ENCODE peak calls at places on chromosomes 11 and 22, in six cellular contexts. B is endodermal cell, M is neuronal stem cell, G is keratinocyte, F is mammary epithelial cell, I is SK-N-MC. L is an unnamed sample.

GRCh38 chr11:118258410-118258809 is 5.7 kb downstream of the MPZL2 start:
- DNase-seq in B (no peak), M (no peak), G (no peak), F (no peak), I (no peak), L (no peak)

GRCh38 chr11:12680246-12680939 is 6.2 kb downstream of the TEAD1 start:
- DNase-seq in B (peak; percentile 96), M (peak; percentile 85), G (no peak), F (peak; percentile 90), I (peak; percentile 70), L (peak; percentile 96)

GRCh38 chr11:13316528-13316961 is 39.0 kb downstream of the BMAL1 start:
- DNase-seq in B (no peak), M (no peak), G (no peak), F (peak; percentile 78), I (no peak), L (peak; percentile 94)

GRCh38 chr11:34874202-34874601 is 42.0 kb downstream of the APIP start:
- DNase-seq in B (no peak), M (no peak), G (no peak), F (no peak), I (no peak), L (no peak)

GRCh38 chr11:45248501-45249011 is 37.6 kb downstream of the SYT13 start:
- DNase-seq in B (no peak), M (no peak), G (no peak), F (no peak), I (no peak), L (no peak)

GRCh38 chr11:92382311-92382710 is 157.7 kb downstream of the FAT3 start:
- DNase-seq in B (no peak), M (no peak), G (no peak), F (no peak), I (no peak), L (no peak)

GRCh38 chr11:71084306-71085012 is 167.9 kb downstream of the SHANK2 start:
- DNase-seq in B (no peak), M (no peak), G (no peak), F (no peak), I (no peak), L (no peak)

GRCh38 chr11:27161071-27161470 is 120.5 kb downstream of the BBOX1 start:
- DNase-seq in B (no peak), M (no peak), G (no peak), F (peak; percentile 27), I (no peak), L (peak; percentile 14)

GRCh38 chr11:106507645-106508306 is 430.3 kb downstream of the AASDHPPT start:
- DNase-seq in B (no peak), M (no peak), G (no peak), F (no peak), I (no peak), L (no peak)

GRCh38 chr11:2445107-2445947 is 519 bp downstream of the KCNQ1 start:
- DNase-seq in B (no peak), M (no peak), G (no peak), F (no peak), I (no peak), L (no peak)

GRCh38 chr11:112745958-112746357 is 215.3 kb upstream of the NCAM1 start:
- DNase-seq in B (no peak), M (no peak), G (no peak), F (no peak), I (no peak), L (no peak)

GRCh38 chr11:72223615-72224586 is 666 bp upstream of the INPPL1 start:
- DNase-seq in B (peak; percentile 88), M (no peak), G (no peak), F (no peak), I (no peak), L (peak; percentile 83)

GRCh38 chr11:68370211-68371111 is 58.1 kb downstream of the LRP5 start:
- DNase-seq in B (no peak), M (no peak), G (no peak), F (no peak), I (no peak), L (peak; percentile 32)

GRCh38 chr22:49992921-49993648 is 19.5 kb downstream of the IL17REL start:
- DNase-seq in B (peak; percentile 87), M (no peak), G (no peak), F (peak; percentile 25), I (no peak), L (peak; percentile 74)

GRCh38 chr11:93958991-93959390 is 62.2 kb upstream of the HEPHL1 start:
- DNase-seq in B (no peak), M (no peak), G (no peak), F (no peak), I (no peak), L (no peak)

GRCh38 chr11:61893981-61894380 is 2.6 kb upstream of the FADS3 start:
- DNase-seq in B (no peak), M (no peak), G (no peak), F (no peak), I (no peak), L (peak; percentile 91)

GRCh38 chr11:109696191-109696897 is 274.4 kb downstream of the C11orf87 start:
- DNase-seq in B (no peak), M (no peak), G (peak; percentile 99), F (peak; percentile 100), I (no peak), L (peak; percentile 81)

GRCh38 chr11:47616726-47617416 is 22.7 kb upstream of the C1QTNF4 start:
- DNase-seq in B (peak; percentile 85), M (no peak), G (no peak), F (peak; percentile 28), I (no peak), L (peak; percentile 87)

GRCh38 chr11:2793781-2794418 is 91.7 kb downstream of the CDKN1C start:
- DNase-seq in B (peak; percentile 27), M (no peak), G (no peak), F (no peak), I (no peak), L (no peak)

GRCh38 chr11:107563702-107564101 is 1.8 kb downstream of the ALKBH8 start:
- DNase-seq in B (peak; percentile 54), M (no peak), G (no peak), F (peak; percentile 48), I (no peak), L (peak; percentile 81)

GRCh38 chr22:36816635-36817428 is at the start of gene PVALB:
- DNase-seq in B (peak; percentile 79), M (no peak), G (no peak), F (peak; percentile 19), I (no peak), L (peak; percentile 55)

GRCh38 chr22:36818010-36818642 is 1.3 kb upstream of the PVALB start:
- DNase-seq in B (no peak), M (no peak), G (no peak), F (peak; percentile 11), I (no peak), L (peak; percentile 41)

GRCh38 chr22:36815558-36816337 is 1.1 kb downstream of the PVALB start:
- DNase-seq in B (no peak), M (no peak), G (no peak), F (no peak), I (no peak), L (no peak)

GRCh38 chr22:36816338-36816634 is 549 bp downstream of the PVALB start:
- DNase-seq in B (peak; percentile 75), M (no peak), G (no peak), F (no peak), I (no peak), L (peak; percentile 5)

DNA sequence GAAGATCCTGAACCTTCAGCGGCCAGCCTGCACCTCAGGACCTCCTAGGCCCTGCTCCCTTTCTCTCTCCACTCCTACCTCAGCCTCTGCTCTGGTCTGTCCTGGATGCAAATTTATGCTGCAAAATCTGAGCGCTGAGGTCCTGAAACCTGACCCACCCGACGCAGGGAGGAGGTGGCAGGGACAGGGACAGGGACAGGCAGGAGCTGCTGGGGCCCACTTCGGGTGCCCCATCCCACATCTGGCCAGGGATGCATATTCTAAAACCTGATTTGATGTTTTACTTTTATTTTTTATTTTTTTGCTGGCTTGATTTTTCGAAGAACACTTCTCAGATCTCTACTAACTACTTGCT is 571 bp upstream of the PVALB start:
- DNase-seq in B (peak; percentile 62), M (no peak), G (no peak), F (no peak), I (no peak), L (no peak)
- H3K4me3 ChIP-seq in B (peak overlapping the region; percentile 70), M (peak overlapping the region; percentile 71), G (no peak overlapping the region), F (no peak overlapping the region), I (no peak overlapping the region), L (no peak overlapping the region)

GRCh38 chr11:74014880-74015279 is 6.0 kb upstream of the UCP3 start:
- DNase-seq in B (no peak), M (no peak), G (no peak), F (no peak), I (no peak), L (no peak)
- H3K9ac ChIP-seq in B (no peak overlapping the region), M (no peak overlapping the region), G (no peak overlapping the region), F (no peak overlapping the region), I (no peak overlapping the region), L (no peak overlapping the region)

DNA sequence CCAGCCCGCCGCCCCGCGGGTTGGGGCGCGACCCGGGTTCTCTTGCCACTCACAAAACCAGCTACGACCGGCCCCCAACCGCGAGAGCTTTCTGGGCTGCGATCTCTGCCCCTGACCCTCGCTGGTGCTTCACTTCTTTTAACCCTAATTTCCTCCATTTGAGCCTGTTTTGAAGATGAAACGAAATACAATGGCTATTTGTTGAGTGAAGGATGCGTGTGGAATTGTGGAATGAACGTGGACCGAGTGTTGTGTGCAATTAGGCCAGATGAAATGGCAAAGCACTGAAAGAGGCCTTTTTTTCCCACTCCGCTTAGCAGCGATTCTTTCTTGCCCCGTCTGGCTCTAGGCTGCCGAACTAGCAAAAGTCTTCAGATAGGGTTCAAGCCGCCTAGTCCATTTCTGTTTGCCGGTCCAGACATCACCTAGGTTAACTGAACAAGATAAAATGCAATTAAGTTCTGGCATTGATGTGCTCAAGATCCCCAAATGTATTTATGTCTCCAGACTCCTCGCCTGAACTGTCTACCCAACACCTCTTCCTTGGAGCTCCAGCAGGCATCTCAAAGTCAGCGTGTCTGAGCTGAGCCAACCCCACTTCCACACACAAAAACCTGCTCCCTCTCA is 438 bp upstream of the TMEM184B start:
- DNase-seq in B (no peak), M (no peak), G (no peak), F (no peak), I (no peak), L (peak; percentile 57)
- H3K4me3 ChIP-seq in B (peak overlapping the region; percentile 76), M (peak overlapping the region; percentile 73), G (peak overlapping the region; percentile 72), F (peak overlapping the region; percentile 62), I (peak overlapping the region; percentile 96), L (peak overlapping the region; percentile 77)

GRCh38 chr22:23112472-23113012 is 29.2 kb downstream of the RSPH14 start:
- DNase-seq in B (no peak), M (no peak), G (no peak), F (no peak), I (no peak), L (no peak)
- H3K9ac ChIP-seq in B (no peak overlapping the region), M (no peak overlapping the region), G (no peak overlapping the region), F (no peak overlapping the region), I (no peak overlapping the region), L (no peak overlapping the region)

L was measured in GM23248.